ENCODE peak calls at places on chromosomes 2 and 18, in ten cellular contexts. Q is SK-MEL-5; A is EH; K is DMS53; T is astrocyte; U is NCI-H1694 treated with DMSO at 0.1 percent for 48 hours; N is T-helper 9 cell; P is activated naive CD4-positive, alpha-beta T cell treated with anti-CD3 and anti-CD28 coated beads for 36 hours; G is erythroblast; Z is left ventricle myocardium superior. R is an unnamed sample.

GRCh38 chr2:10535703-10536102 is 87.6 kb upstream of the ODC1 start:
- DNase-seq in A (no peak), P (no peak), K (peak), Q (peak), T (no peak), U (no peak), G (no peak), N (no peak), Z (peak), R (no peak)

GRCh38 chr2:117980783-117981676 is 32.8 kb downstream of the CCDC93 start:
- DNase-seq in K (no peak), Q (peak), U (no peak), Z (no peak), P (no peak), G (no peak), N (no peak), T (peak), A (peak), R (no peak)

GRCh38 chr2:20093263-20094141 is 42.1 kb upstream of the LAPTM4A start:
- DNase-seq in T (peak), Q (peak), A (peak), K (peak), U (peak), P (peak), Z (peak), G (peak), N (no peak), R (peak)

GRCh38 chr2:179669196-179669595 is 192.2 kb downstream of the ZNF385B start:
- DNase-seq in G (no peak), T (no peak), N (no peak), Z (no peak), A (no peak), Q (no peak), U (no peak), P (no peak), K (no peak), R (no peak)

GRCh38 chr2:237651761-237652160 is 24.4 kb downstream of the LRRFIP1 start:
- DNase-seq in Q (no peak), U (no peak), A (no peak), Z (no peak), N (no peak), G (no peak), P (no peak), K (no peak), T (no peak), R (no peak)

GRCh38 chr18:65769653-65770052 is 18.8 kb downstream of the CDH7 start:
- DNase-seq in U (no peak), G (no peak), T (no peak), K (no peak), A (no peak), P (no peak), Z (no peak), N (no peak), Q (no peak), R (no peak)

GRCh38 chr2:42964444-42965081 is 172.2 kb upstream of the HAAO start:
- DNase-seq in P (no peak), T (peak), G (no peak), U (no peak), Q (no peak), K (no peak), A (peak), N (no peak), Z (peak), R (peak)

GRCh38 chr2:36333350-36334012 is 22.1 kb upstream of the CRIM1 start:
- DNase-seq in U (no peak), G (no peak), Q (no peak), Z (no peak), P (peak), K (peak), A (no peak), T (no peak), N (no peak), R (no peak)

GRCh38 chr2:75729861-75730260 is 19.1 kb upstream of the GCFC2 start:
- DNase-seq in Z (no peak), T (no peak), G (peak), Q (peak), A (no peak), K (peak), P (no peak), N (no peak), U (peak), R (no peak)

GRCh38 chr18:74831571-74832250 is 234.0 kb downstream of the ZNF407 start:
- DNase-seq in Q (no peak), Z (no peak), U (no peak), N (no peak), A (peak), K (peak), P (no peak), G (no peak), T (peak), R (no peak)

GRCh38 chr2:233115121-233115520 is 55.0 kb downstream of the INPP5D start:
- DNase-seq in U (no peak), K (no peak), P (no peak), G (no peak), Q (no peak), Z (no peak), A (no peak), T (no peak), N (no peak), R (no peak)

GRCh38 chr2:24360050-24360962 is at the start of gene ITSN2:
- DNase-seq in Z (peak), K (peak), G (peak), P (peak), A (peak), N (peak), Q (peak), T (peak), U (peak), R (peak)

GRCh38 chr2:33432871-33433270 is 43.6 kb upstream of the RASGRP3 start:
- DNase-seq in N (no peak), A (no peak), P (no peak), G (no peak), T (no peak), U (no peak), Q (no peak), Z (no peak), K (no peak), R (no peak)

GRCh38 chr2:241177935-241178334 is 10.5 kb upstream of the ANO7 start:
- DNase-seq in N (no peak), G (no peak), Q (no peak), P (no peak), U (peak), A (no peak), K (no peak), T (no peak), Z (no peak), R (no peak)

GRCh38 chr2:21117688-21118087 is 6.1 kb upstream of the TDRD15 start:
- DNase-seq in A (no peak), Z (no peak), N (no peak), Q (no peak), U (no peak), T (no peak), G (no peak), P (no peak), K (no peak), R (no peak)

GRCh38 chr2:65142515-65142914 is 12.6 kb upstream of the RAB1A start:
- DNase-seq in G (peak), A (no peak), K (no peak), U (no peak), Z (no peak), T (no peak), Q (peak), N (no peak), P (peak), R (no peak)

GRCh38 chr2:127226520-127227263 is 6.6 kb upstream of the CYP27C1 start:
- DNase-seq in P (peak), G (no peak), Z (no peak), N (no peak), K (peak), U (peak), Q (no peak), A (peak), T (peak), R (no peak)

GRCh38 chr2:63598971-63599370 is 10.2 kb downstream of the MDH1 start:
- DNase-seq in N (no peak), G (no peak), Z (no peak), P (no peak), U (no peak), A (no peak), T (no peak), Q (no peak), K (no peak), R (no peak)

GRCh38 chr2:172834881-172835280 is 99.2 kb downstream of the RAPGEF4 start:
- DNase-seq in P (no peak), Z (no peak), N (no peak), U (no peak), G (no peak), T (no peak), A (no peak), K (peak), Q (no peak), R (no peak)

GRCh38 chr2:11925295-11925694 is 178.9 kb downstream of the LPIN1 start:
- DNase-seq in P (no peak), Z (no peak), U (no peak), K (peak), A (no peak), T (no peak), Q (no peak), G (no peak), N (no peak), R (no peak)

GRCh38 chr2:73260338-73260984 is 23.8 kb downstream of the FBXO41 start:
- DNase-seq in T (peak), K (peak), P (peak), N (no peak), Q (peak), G (peak), U (no peak), A (peak), Z (peak), R (peak)

GRCh38 chr2:218010116-218010837 is 7.5 kb upstream of the TNS1 start:
- DNase-seq in T (no peak), K (peak), Z (peak), G (no peak), U (no peak), N (peak), P (peak), Q (peak), A (peak), R (no peak)

GRCh38 chr2:237403024-237403882 is 10.7 kb downstream of the COL6A3 start:
- DNase-seq in Z (peak), P (no peak), K (no peak), A (peak), G (no peak), T (peak), N (no peak), U (no peak), Q (no peak), R (no peak)

GRCh38 chr2:144456680-144457079 is 63.2 kb downstream of the ZEB2 start:
- DNase-seq in P (peak), Z (peak), N (no peak), G (peak), A (peak), U (no peak), Q (peak), K (no peak), T (peak), R (peak)

GRCh38 chr18:13613099-13613498 is 113.3 kb downstream of the FAM210A start:
- DNase-seq in T (no peak), N (no peak), K (no peak), P (no peak), G (no peak), U (no peak), Z (no peak), A (no peak), Q (no peak), R (no peak)

GRCh38 chr2:163132850-163133249 is 294.3 kb upstream of the KCNH7 start:
- DNase-seq in A (peak), K (peak), P (no peak), N (no peak), G (no peak), Z (no peak), T (peak), U (peak), Q (peak), R (no peak)

GRCh38 chr2:217846321-217846743 is 156.5 kb downstream of the TNS1 start:
- DNase-seq in T (no peak), K (peak), P (no peak), G (no peak), N (no peak), U (no peak), A (no peak), Z (peak), Q (no peak), R (no peak)

GRCh38 chr2:100984892-100985307 is 17.2 kb upstream of the RPL31 start:
- DNase-seq in T (peak), G (peak), Z (peak), U (peak), N (peak), P (peak), A (peak), Q (peak), K (peak), R (peak)